ENCODE peak calls at places on chromosomes 2 and 18, in ten cellular contexts. One of them, this sample, is unnamed.

GRCh38 chr18:50844960-50845359 is 25.1 kb upstream of the MRO start:
- DNase-seq in HCT116: no peak
- DNase-seq in upper lobe of right lung: no peak
- DNase-seq in A549: no peak
- DNase-seq in mammary epithelial cell: no peak
- DNase-seq in heart left ventricle: no peak
- DNase-seq in Peyer's patch: no peak
- DNase-seq in fibroblast of the aortic adventitia: no peak
- DNase-seq in neural progenitor cell: no peak
- DNase-seq in AG04450: no peak
- DNase-seq in this sample: no peak

GRCh38 chr18:76514573-76514972 is 19.5 kb upstream of the ZNF516 start:
- DNase-seq in A549: no peak
- DNase-seq in AG04450: no peak
- DNase-seq in mammary epithelial cell: no peak
- DNase-seq in heart left ventricle: no peak
- DNase-seq in neural progenitor cell: no peak
- DNase-seq in HCT116: no peak
- DNase-seq in fibroblast of the aortic adventitia: no peak
- DNase-seq in Peyer's patch: no peak
- DNase-seq in upper lobe of right lung: no peak
- DNase-seq in this sample: no peak

GRCh38 chr18:23515911-23516546 is 12.7 kb downstream of the RMC1 start:
- DNase-seq in AG04450: peak
- DNase-seq in upper lobe of right lung: peak
- DNase-seq in mammary epithelial cell: peak
- DNase-seq in fibroblast of the aortic adventitia: peak
- DNase-seq in heart left ventricle: peak
- DNase-seq in Peyer's patch: peak
- DNase-seq in HCT116: peak
- DNase-seq in A549: peak
- DNase-seq in neural progenitor cell: peak
- DNase-seq in this sample: peak

GRCh38 chr2:190182071-190182524 is 119.6 kb upstream of the MSTN start:
- DNase-seq in Peyer's patch: no peak
- DNase-seq in upper lobe of right lung: no peak
- DNase-seq in A549: no peak
- DNase-seq in mammary epithelial cell: no peak
- DNase-seq in heart left ventricle: no peak
- DNase-seq in HCT116: no peak
- DNase-seq in AG04450: no peak
- DNase-seq in fibroblast of the aortic adventitia: no peak
- DNase-seq in neural progenitor cell: no peak
- DNase-seq in this sample: no peak

GRCh38 chr2:99605036-99605435 is 115.2 kb upstream of the REV1 start:
- DNase-seq in heart left ventricle: no peak
- DNase-seq in Peyer's patch: no peak
- DNase-seq in neural progenitor cell: no peak
- DNase-seq in HCT116: no peak
- DNase-seq in AG04450: no peak
- DNase-seq in mammary epithelial cell: no peak
- DNase-seq in A549: no peak
- DNase-seq in upper lobe of right lung: no peak
- DNase-seq in fibroblast of the aortic adventitia: no peak
- DNase-seq in this sample: no peak

GRCh38 chr18:50311573-50312106 is 24.1 kb upstream of the CXXC1 start:
- DNase-seq in fibroblast of the aortic adventitia: no peak
- DNase-seq in mammary epithelial cell: no peak
- DNase-seq in A549: no peak
- DNase-seq in HCT116: no peak
- DNase-seq in AG04450: no peak
- DNase-seq in neural progenitor cell: no peak
- DNase-seq in heart left ventricle: no peak
- DNase-seq in Peyer's patch: no peak
- DNase-seq in upper lobe of right lung: no peak
- DNase-seq in this sample: no peak

GRCh38 chr2:219496781-219497494 is 1.8 kb upstream of the GMPPA start:
- DNase-seq in neural progenitor cell: peak
- DNase-seq in Peyer's patch: peak
- DNase-seq in upper lobe of right lung: no peak
- DNase-seq in fibroblast of the aortic adventitia: no peak
- DNase-seq in heart left ventricle: no peak
- DNase-seq in mammary epithelial cell: no peak
- DNase-seq in A549: no peak
- DNase-seq in AG04450: no peak
- DNase-seq in HCT116: no peak
- DNase-seq in this sample: peak

GRCh38 chr2:205745661-205746407 is 63.5 kb downstream of the NRP2 start:
- DNase-seq in upper lobe of right lung: no peak
- DNase-seq in HCT116: no peak
- DNase-seq in mammary epithelial cell: no peak
- DNase-seq in neural progenitor cell: no peak
- DNase-seq in A549: no peak
- DNase-seq in heart left ventricle: no peak
- DNase-seq in AG04450: no peak
- DNase-seq in Peyer's patch: no peak
- DNase-seq in fibroblast of the aortic adventitia: no peak
- DNase-seq in this sample: no peak

GRCh38 chr2:138503652-138504051 is 2.1 kb downstream of the SPOPL start:
- DNase-seq in fibroblast of the aortic adventitia: no peak
- DNase-seq in Peyer's patch: no peak
- DNase-seq in HCT116: no peak
- DNase-seq in neural progenitor cell: no peak
- DNase-seq in AG04450: no peak
- DNase-seq in mammary epithelial cell: no peak
- DNase-seq in upper lobe of right lung: no peak
- DNase-seq in A549: no peak
- DNase-seq in heart left ventricle: no peak
- DNase-seq in this sample: no peak

GRCh38 chr2:138502253-138503086 is 900 bp downstream of the SPOPL start:
- DNase-seq in AG04450: no peak
- DNase-seq in A549: no peak
- DNase-seq in neural progenitor cell: peak
- DNase-seq in HCT116: no peak
- DNase-seq in fibroblast of the aortic adventitia: no peak
- DNase-seq in upper lobe of right lung: no peak
- DNase-seq in heart left ventricle: no peak
- DNase-seq in Peyer's patch: no peak
- DNase-seq in mammary epithelial cell: peak
- DNase-seq in this sample: peak

GRCh38 chr2:138503087-138503442 is 1.5 kb downstream of the SPOPL start:
- DNase-seq in upper lobe of right lung: no peak
- DNase-seq in AG04450: no peak
- DNase-seq in mammary epithelial cell: peak
- DNase-seq in fibroblast of the aortic adventitia: no peak
- DNase-seq in HCT116: no peak
- DNase-seq in A549: no peak
- DNase-seq in heart left ventricle: no peak
- DNase-seq in neural progenitor cell: no peak
- DNase-seq in Peyer's patch: no peak
- DNase-seq in this sample: peak

GRCh38 chr2:138504546-138505239 is 3.1 kb downstream of the SPOPL start:
- DNase-seq in A549: no peak
- DNase-seq in fibroblast of the aortic adventitia: no peak
- DNase-seq in heart left ventricle: no peak
- DNase-seq in Peyer's patch: no peak
- DNase-seq in mammary epithelial cell: no peak
- DNase-seq in HCT116: no peak
- DNase-seq in upper lobe of right lung: no peak
- DNase-seq in AG04450: no peak
- DNase-seq in neural progenitor cell: no peak
- DNase-seq in this sample: peak

DNA sequence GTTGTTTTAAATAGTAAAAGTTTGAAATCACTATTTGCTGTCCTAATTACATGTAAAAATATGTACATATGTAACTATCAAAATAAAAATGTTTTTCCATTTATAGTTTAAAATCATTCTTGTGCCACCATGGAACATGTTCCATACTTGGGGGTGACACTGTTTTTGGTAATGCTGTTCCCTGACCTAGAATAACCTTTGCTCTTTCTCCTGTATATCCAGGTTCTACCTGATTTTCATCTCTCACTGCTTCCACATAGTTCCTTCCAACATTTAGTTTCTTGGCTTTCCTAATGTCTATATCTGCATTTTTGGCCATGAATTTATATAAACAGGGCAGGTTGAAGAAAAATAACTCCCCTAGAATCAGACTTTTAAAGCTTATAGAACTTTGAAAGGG is 2.5 kb downstream of the SPOPL start:
- DNase-seq in fibroblast of the aortic adventitia: no peak
- DNase-seq in mammary epithelial cell: no peak
- DNase-seq in heart left ventricle: no peak
- DNase-seq in AG04450: no peak
- DNase-seq in neural progenitor cell: no peak
- DNase-seq in Peyer's patch: no peak
- DNase-seq in upper lobe of right lung: no peak
- DNase-seq in A549: no peak
- DNase-seq in HCT116: no peak
- DNase-seq in this sample: no peak
- H3K4me3 ChIP-seq in fibroblast of the aortic adventitia: peak
- H3K4me3 ChIP-seq in mammary epithelial cell: peak
- H3K4me3 ChIP-seq in heart left ventricle: no peak
- H3K4me3 ChIP-seq in AG04450: no peak
- H3K4me3 ChIP-seq in neural progenitor cell: peak
- H3K4me3 ChIP-seq in Peyer's patch: no peak
- H3K4me3 ChIP-seq in upper lobe of right lung: peak
- H3K4me3 ChIP-seq in A549: no peak
- H3K4me3 ChIP-seq in HCT116: no peak
- H3K4me3 ChIP-seq in this sample: no peak

GRCh38 chr18:57073516-57074187 is 73.2 kb upstream of the BOD1L2 start:
- DNase-seq in HCT116: no peak
- DNase-seq in fibroblast of the aortic adventitia: no peak
- DNase-seq in heart left ventricle: no peak
- DNase-seq in Peyer's patch: no peak
- DNase-seq in mammary epithelial cell: no peak
- DNase-seq in A549: no peak
- DNase-seq in upper lobe of right lung: no peak
- DNase-seq in neural progenitor cell: no peak
- DNase-seq in AG04450: no peak
- DNase-seq in this sample: no peak
- H3K4me3 ChIP-seq in HCT116: no peak
- H3K4me3 ChIP-seq in fibroblast of the aortic adventitia: no peak
- H3K4me3 ChIP-seq in heart left ventricle: no peak
- H3K4me3 ChIP-seq in Peyer's patch: no peak
- H3K4me3 ChIP-seq in mammary epithelial cell: no peak
- H3K4me3 ChIP-seq in A549: no peak
- H3K4me3 ChIP-seq in upper lobe of right lung: no peak
- H3K4me3 ChIP-seq in neural progenitor cell: no peak
- H3K4me3 ChIP-seq in AG04450: no peak
- H3K4me3 ChIP-seq in this sample: no peak

GRCh38 chr2:140601801-140602200 is 1529.0 kb downstream of the LRP1B start:
- DNase-seq in fibroblast of the aortic adventitia: no peak
- DNase-seq in AG04450: no peak
- DNase-seq in upper lobe of right lung: no peak
- DNase-seq in mammary epithelial cell: no peak
- DNase-seq in Peyer's patch: no peak
- DNase-seq in heart left ventricle: no peak
- DNase-seq in neural progenitor cell: no peak
- DNase-seq in HCT116: no peak
- DNase-seq in A549: no peak
- DNase-seq in this sample: no peak

GRCh38 chr2:140603401-140603800 is 1527.4 kb downstream of the LRP1B start:
- DNase-seq in HCT116: no peak
- DNase-seq in AG04450: no peak
- DNase-seq in neural progenitor cell: no peak
- DNase-seq in mammary epithelial cell: no peak
- DNase-seq in heart left ventricle: no peak
- DNase-seq in upper lobe of right lung: no peak
- DNase-seq in A549: no peak
- DNase-seq in fibroblast of the aortic adventitia: peak
- DNase-seq in Peyer's patch: no peak
- DNase-seq in this sample: no peak

GRCh38 chr2:140604096-140604495 is 1526.7 kb downstream of the LRP1B start:
- DNase-seq in A549: no peak
- DNase-seq in neural progenitor cell: no peak
- DNase-seq in AG04450: no peak
- DNase-seq in upper lobe of right lung: no peak
- DNase-seq in Peyer's patch: no peak
- DNase-seq in HCT116: no peak
- DNase-seq in mammary epithelial cell: no peak
- DNase-seq in fibroblast of the aortic adventitia: peak
- DNase-seq in heart left ventricle: no peak
- DNase-seq in this sample: peak

GRCh38 chr2:140601342-140601741 is 1529.5 kb downstream of the LRP1B start:
- DNase-seq in heart left ventricle: no peak
- DNase-seq in mammary epithelial cell: no peak
- DNase-seq in Peyer's patch: no peak
- DNase-seq in A549: no peak
- DNase-seq in AG04450: no peak
- DNase-seq in fibroblast of the aortic adventitia: no peak
- DNase-seq in HCT116: no peak
- DNase-seq in upper lobe of right lung: no peak
- DNase-seq in neural progenitor cell: no peak
- DNase-seq in this sample: no peak

DNA sequence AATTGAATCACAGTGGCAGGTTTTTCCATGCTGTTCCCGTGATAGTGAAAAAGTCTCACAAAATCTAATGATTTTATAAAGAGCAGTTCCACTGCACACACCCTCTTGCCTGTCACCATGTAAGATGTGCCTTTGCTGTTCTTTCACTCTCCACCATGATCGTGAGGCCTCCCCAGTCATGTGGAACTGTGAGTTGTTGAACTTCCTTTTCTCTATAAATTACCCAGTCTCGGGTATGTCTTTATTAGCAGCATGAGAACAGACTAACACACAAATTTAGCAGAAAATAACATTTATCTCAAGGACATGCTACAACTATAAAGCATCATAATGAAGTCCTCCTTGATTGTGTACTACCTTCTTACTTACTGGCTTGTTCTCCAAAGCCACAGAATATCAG is 1526.0 kb downstream of the LRP1B start:
- DNase-seq in neural progenitor cell: no peak
- DNase-seq in Peyer's patch: no peak
- DNase-seq in HCT116: no peak
- DNase-seq in upper lobe of right lung: no peak
- DNase-seq in AG04450: no peak
- DNase-seq in A549: no peak
- DNase-seq in fibroblast of the aortic adventitia: no peak
- DNase-seq in heart left ventricle: no peak
- DNase-seq in mammary epithelial cell: no peak
- DNase-seq in this sample: no peak
- H3K4me3 ChIP-seq in neural progenitor cell: no peak
- H3K4me3 ChIP-seq in Peyer's patch: no peak
- H3K4me3 ChIP-seq in HCT116: no peak
- H3K4me3 ChIP-seq in upper lobe of right lung: no peak
- H3K4me3 ChIP-seq in AG04450: no peak
- H3K4me3 ChIP-seq in A549: no peak
- H3K4me3 ChIP-seq in fibroblast of the aortic adventitia: no peak
- H3K4me3 ChIP-seq in heart left ventricle: no peak
- H3K4me3 ChIP-seq in mammary epithelial cell: no peak
- H3K4me3 ChIP-seq in this sample: no peak

GRCh38 chr18:60247103-60247502 is 125.5 kb downstream of the MC4R start:
- DNase-seq in mammary epithelial cell: no peak
- DNase-seq in Peyer's patch: no peak
- DNase-seq in AG04450: no peak
- DNase-seq in HCT116: no peak
- DNase-seq in fibroblast of the aortic adventitia: no peak
- DNase-seq in upper lobe of right lung: no peak
- DNase-seq in neural progenitor cell: no peak
- DNase-seq in A549: no peak
- DNase-seq in heart left ventricle: no peak
- DNase-seq in this sample: no peak

GRCh38 chr18:60245096-60245495 is 127.5 kb downstream of the MC4R start:
- DNase-seq in neural progenitor cell: no peak
- DNase-seq in fibroblast of the aortic adventitia: no peak
- DNase-seq in mammary epithelial cell: no peak
- DNase-seq in Peyer's patch: no peak
- DNase-seq in HCT116: no peak
- DNase-seq in A549: no peak
- DNase-seq in heart left ventricle: no peak
- DNase-seq in upper lobe of right lung: no peak
- DNase-seq in AG04450: no peak
- DNase-seq in this sample: no peak

GRCh38 chr18:60246606-60247005 is 126.0 kb downstream of the MC4R start:
- DNase-seq in upper lobe of right lung: no peak
- DNase-seq in AG04450: no peak
- DNase-seq in A549: no peak
- DNase-seq in HCT116: no peak
- DNase-seq in heart left ventricle: no peak
- DNase-seq in Peyer's patch: no peak
- DNase-seq in mammary epithelial cell: no peak
- DNase-seq in neural progenitor cell: no peak
- DNase-seq in fibroblast of the aortic adventitia: no peak
- DNase-seq in this sample: no peak

GRCh38 chr18:60248563-60249330 is 123.8 kb downstream of the MC4R start:
- DNase-seq in neural progenitor cell: no peak
- DNase-seq in Peyer's patch: no peak
- DNase-seq in upper lobe of right lung: no peak
- DNase-seq in fibroblast of the aortic adventitia: no peak
- DNase-seq in A549: no peak
- DNase-seq in mammary epithelial cell: no peak
- DNase-seq in HCT116: no peak
- DNase-seq in AG04450: no peak
- DNase-seq in heart left ventricle: no peak
- DNase-seq in this sample: no peak

DNA sequence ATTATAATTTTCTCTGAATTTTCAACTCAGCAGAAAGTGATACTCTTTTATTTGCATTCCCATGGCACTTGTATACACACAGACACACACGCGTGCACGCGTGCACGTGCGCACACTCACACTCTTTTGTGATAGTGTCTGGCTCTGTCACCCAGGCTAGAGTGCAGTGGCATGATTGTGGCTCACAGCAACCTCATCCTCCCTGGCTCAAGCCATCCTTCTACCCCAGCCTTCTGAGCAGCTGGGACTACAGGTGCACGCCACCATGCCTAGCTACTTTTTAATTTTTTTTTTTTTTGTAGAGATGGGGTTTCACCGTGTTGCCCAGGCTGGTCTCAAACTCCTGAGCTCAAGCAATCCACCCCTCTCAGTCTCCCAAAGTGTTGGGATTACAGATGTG is 123.2 kb downstream of the MC4R start:
- DNase-seq in neural progenitor cell: no peak
- DNase-seq in Peyer's patch: no peak
- DNase-seq in AG04450: no peak
- DNase-seq in mammary epithelial cell: no peak
- DNase-seq in fibroblast of the aortic adventitia: no peak
- DNase-seq in HCT116: no peak
- DNase-seq in upper lobe of right lung: no peak
- DNase-seq in heart left ventricle: no peak
- DNase-seq in A549: no peak
- DNase-seq in this sample: no peak
- H3K4me3 ChIP-seq in neural progenitor cell: no peak
- H3K4me3 ChIP-seq in Peyer's patch: no peak
- H3K4me3 ChIP-seq in AG04450: no peak
- H3K4me3 ChIP-seq in mammary epithelial cell: no peak
- H3K4me3 ChIP-seq in fibroblast of the aortic adventitia: no peak
- H3K4me3 ChIP-seq in HCT116: no peak
- H3K4me3 ChIP-seq in upper lobe of right lung: no peak
- H3K4me3 ChIP-seq in heart left ventricle: no peak
- H3K4me3 ChIP-seq in A549: no peak
- H3K4me3 ChIP-seq in this sample: no peak